ENCODE peak calls at places on chromosome 7, in six cellular contexts. G, H, C, J, L and P are unnamed samples.

GRCh38 chr7:111918461-111918860 is 287.7 kb downstream of the DOCK4 start:
- DNase-seq in J (no peak), H (no peak), L (no peak), C (no peak), G (no peak), P (no peak)

GRCh38 chr7:1704326-1705241 is 34.5 kb downstream of the ELFN1 start:
- DNase-seq in H (peak), G (no peak), L (no peak), C (no peak), J (no peak), P (peak)

GRCh38 chr7:101453617-101454016 is 90.9 kb downstream of the COL26A1 start:
- DNase-seq in G (no peak), C (no peak), J (no peak), H (no peak), L (no peak), P (no peak)

GRCh38 chr7:137978464-137979237 is 23.2 kb downstream of the CREB3L2 start:
- DNase-seq in L (peak), H (peak), G (no peak), C (peak), J (no peak), P (no peak)

GRCh38 chr7:158815046-158815445 is 14.3 kb downstream of the ESYT2 start:
- DNase-seq in G (no peak), J (no peak), C (no peak), H (no peak), L (no peak), P (no peak)

GRCh38 chr7:108145401-108145800 is 15.2 kb upstream of the LAMB4 start:
- DNase-seq in C (no peak), G (no peak), H (no peak), L (no peak), J (no peak), P (no peak)

GRCh38 chr7:120988591-120989299 is at the start of gene CPED1:
- DNase-seq in G (peak), L (peak), H (peak), C (no peak), J (peak), P (peak)

GRCh38 chr7:125074141-125074540 is 144.5 kb upstream of the POT1 start:
- DNase-seq in G (no peak), H (no peak), L (no peak), C (no peak), J (no peak), P (no peak)

GRCh38 chr7:127798023-127798422 is 146.0 kb downstream of the SND1 start:
- DNase-seq in G (no peak), J (peak), L (peak), C (no peak), H (peak), P (no peak)

GRCh38 chr7:47573758-47574472 is 8.0 kb downstream of the TNS3 start:
- DNase-seq in G (peak), L (no peak), C (no peak), J (no peak), H (no peak), P (no peak)

GRCh38 chr7:14092376-14092775 is 102.9 kb upstream of the ETV1 start:
- DNase-seq in H (no peak), J (no peak), G (no peak), L (no peak), C (no peak), P (no peak)

GRCh38 chr7:77910124-77910523 is 111.6 kb downstream of the PHTF2 start:
- DNase-seq in L (no peak), H (no peak), G (no peak), C (no peak), J (no peak), P (no peak)

GRCh38 chr7:84783161-84783803 is 403.6 kb downstream of the SEMA3D start:
- DNase-seq in H (no peak), G (no peak), C (no peak), J (no peak), L (no peak), P (no peak)

GRCh38 chr7:35991511-35992232 is 161.4 kb upstream of the EEPD1 start:
- DNase-seq in C (no peak), L (no peak), H (no peak), G (no peak), J (no peak), P (no peak)

GRCh38 chr7:35723011-35723410 is 28.1 kb upstream of the HERPUD2 start:
- DNase-seq in H (no peak), C (no peak), J (no peak), L (no peak), G (no peak), P (no peak)

GRCh38 chr7:116357776-116358670 is 141.5 kb upstream of the CAV2 start:
- DNase-seq in L (no peak), G (no peak), C (no peak), H (no peak), J (no peak), P (no peak)

GRCh38 chr7:76428868-76429805 is 4.4 kb downstream of the ZP3 start:
- DNase-seq in G (no peak), L (no peak), C (no peak), H (peak), J (no peak), P (no peak)

GRCh38 chr7:118080947-118081346 is 103.0 kb upstream of the LSM8 start:
- DNase-seq in C (no peak), H (no peak), G (no peak), J (no peak), L (no peak), P (no peak)

GRCh38 chr7:36473454-36474282 is 84.0 kb downstream of the ANLN start:
- DNase-seq in G (peak), J (peak), L (no peak), H (no peak), C (no peak), P (no peak)

GRCh38 chr7:519974-520458 is 370 bp upstream of the PDGFA start:
- DNase-seq in H (peak), L (no peak), J (no peak), G (peak), C (no peak), P (no peak)

GRCh38 chr7:31336202-31337035 is 4.1 kb downstream of the NEUROD6 start:
- DNase-seq in L (no peak), C (no peak), G (no peak), H (no peak), J (no peak), P (no peak)

GRCh38 chr7:158350166-158350900 is 237.3 kb downstream of the PTPRN2 start:
- DNase-seq in J (peak), L (no peak), G (no peak), H (peak), C (no peak), P (peak)

GRCh38 chr7:74407958-74408357 is 45.7 kb upstream of the GTF2IRD1 start:
- DNase-seq in C (no peak), H (no peak), L (no peak), G (no peak), J (no peak), P (no peak)

GRCh38 chr7:155962968-155963300 is 150.7 kb upstream of the SHH start:
- DNase-seq in G (peak), L (no peak), J (no peak), C (peak), H (peak), P (no peak)

GRCh38 chr7:45402480-45403218 is 171.5 kb upstream of the ADCY1 start:
- DNase-seq in J (no peak), L (peak), G (no peak), H (no peak), C (no peak), P (no peak)

GRCh38 chr7:129952164-129952652 is 552 bp downstream of the UBE2H start:
- DNase-seq in L (no peak), C (no peak), G (peak), H (peak), J (peak), P (no peak)

GRCh38 chr7:17057143-17057509 is 175.3 kb upstream of the AGR3 start:
- DNase-seq in L (no peak), J (no peak), G (no peak), H (no peak), C (no peak), P (no peak)

GRCh38 chr7:50793115-50793946 is 10.6 kb upstream of the GRB10 start:
- DNase-seq in L (peak), G (peak), H (peak), J (peak), C (no peak), P (peak)

GRCh38 chr7:154553711-154554265 is 449.1 kb downstream of the PAXIP1 start:
- DNase-seq in G (no peak), C (no peak), L (no peak), H (no peak), J (no peak), P (no peak)

GRCh38 chr7:131604841-131605279 is 48.4 kb upstream of the PODXL start:
- DNase-seq in L (no peak), C (no peak), H (no peak), J (no peak), G (no peak), P (no peak)

GRCh38 chr7:158506626-158507025 is 81.0 kb downstream of the PTPRN2 start:
- DNase-seq in L (no peak), J (no peak), C (no peak), H (no peak), G (no peak), P (no peak)

GRCh38 chr7:30301751-30302150 is 17.4 kb downstream of the ZNRF2 start:
- DNase-seq in L (no peak), J (no peak), C (no peak), G (no peak), H (no peak), P (no peak)

GRCh38 chr7:130201796-130202195 is 3.4 kb downstream of the TMEM209 start:
- DNase-seq in H (no peak), C (no peak), J (peak), G (no peak), L (no peak), P (no peak)

GRCh38 chr7:84614821-84615506 is 420.4 kb upstream of the SEMA3A start:
- DNase-seq in G (no peak), L (no peak), H (no peak), C (no peak), J (no peak), P (no peak)

GRCh38 chr7:129664029-129665012 is 52.8 kb downstream of the NRF1 start:
- DNase-seq in H (no peak), C (no peak), J (no peak), L (no peak), G (no peak), P (no peak)

GRCh38 chr7:7395785-7396184 is 139.9 kb downstream of the COL28A1 start:
- DNase-seq in G (no peak), C (no peak), H (no peak), J (no peak), L (no peak), P (no peak)

GRCh38 chr7:50697686-50698085 is 85.0 kb downstream of the GRB10 start:
- DNase-seq in J (no peak), G (no peak), L (no peak), C (no peak), H (peak), P (no peak)

GRCh38 chr7:116671111-116671510 is 885 bp upstream of the MET start:
- DNase-seq in C (no peak), G (no peak), J (no peak), L (no peak), H (no peak), P (no peak)

GRCh38 chr7:71184609-71185008 is 52.7 kb downstream of the GALNT17 start:
- DNase-seq in C (no peak), H (no peak), G (no peak), J (no peak), L (no peak), P (no peak)

DNA sequence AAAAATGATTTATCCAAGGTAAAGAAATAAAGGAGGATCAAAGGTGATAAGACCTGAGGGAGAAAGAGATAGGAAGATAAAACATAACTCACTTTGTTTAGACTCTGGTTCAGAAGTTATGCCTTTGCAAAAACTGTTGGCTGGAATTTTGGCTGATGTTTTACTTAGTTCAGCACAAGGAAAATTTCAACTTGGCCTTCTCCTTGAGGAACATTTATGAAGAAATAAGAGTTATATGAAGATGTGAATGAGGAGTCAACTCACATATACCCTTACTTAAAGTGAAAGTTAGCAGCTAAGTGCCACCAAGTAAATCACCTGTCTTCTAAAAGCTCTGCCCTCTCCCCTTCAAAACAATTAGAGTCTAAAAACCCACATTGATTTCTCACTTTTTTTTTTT is 39.7 kb upstream of the COL1A2 start:
- DNase-seq in H (no peak), C (no peak), G (no peak), J (no peak), L (no peak), P (no peak)
- TF ChIP-seq POLR2A in H (no peak), C (no peak), G (no peak), J (no peak), L (no peak), P (no peak)

GRCh38 chr7:32587431-32587948 is 92.2 kb downstream of the AVL9 start:
- DNase-seq in J (peak), L (no peak), H (no peak), G (no peak), C (no peak), P (no peak)
- H3K27ac ChIP-seq in J (peak), L (no peak), H (no peak), G (peak), C (no peak), P (peak)

GRCh38 chr7:148806187-148806586 is 77.9 kb downstream of the EZH2 start:
- DNase-seq in H (no peak), L (no peak), J (no peak), G (no peak), C (no peak), P (no peak)
- TF ChIP-seq POLR2A in H (no peak), L (no peak), J (no peak), G (no peak), C (no peak), P (no peak)

GRCh38 chr7:66301737-66302136 is 96.6 kb downstream of the TPST1 start:
- DNase-seq in H (no peak), J (no peak), L (no peak), C (no peak), G (no peak), P (no peak)

GRCh38 chr7:66301249-66301648 is 96.1 kb downstream of the TPST1 start:
- DNase-seq in G (no peak), L (no peak), J (no peak), H (no peak), C (no peak), P (no peak)

GRCh38 chr7:66296555-66296954 is 91.4 kb downstream of the TPST1 start:
- DNase-seq in C (no peak), L (no peak), J (no peak), G (no peak), H (no peak), P (no peak)

GRCh38 chr7:66296001-66296521 is 90.9 kb downstream of the TPST1 start:
- DNase-seq in H (no peak), C (no peak), J (no peak), G (no peak), L (no peak), P (no peak)

GRCh38 chr7:66297579-66297978 is 92.4 kb downstream of the TPST1 start:
- DNase-seq in C (no peak), G (no peak), H (no peak), J (no peak), L (no peak), P (no peak)
- H3K27ac ChIP-seq in C (peak), G (no peak), H (no peak), J (no peak), L (no peak), P (no peak)

DNA sequence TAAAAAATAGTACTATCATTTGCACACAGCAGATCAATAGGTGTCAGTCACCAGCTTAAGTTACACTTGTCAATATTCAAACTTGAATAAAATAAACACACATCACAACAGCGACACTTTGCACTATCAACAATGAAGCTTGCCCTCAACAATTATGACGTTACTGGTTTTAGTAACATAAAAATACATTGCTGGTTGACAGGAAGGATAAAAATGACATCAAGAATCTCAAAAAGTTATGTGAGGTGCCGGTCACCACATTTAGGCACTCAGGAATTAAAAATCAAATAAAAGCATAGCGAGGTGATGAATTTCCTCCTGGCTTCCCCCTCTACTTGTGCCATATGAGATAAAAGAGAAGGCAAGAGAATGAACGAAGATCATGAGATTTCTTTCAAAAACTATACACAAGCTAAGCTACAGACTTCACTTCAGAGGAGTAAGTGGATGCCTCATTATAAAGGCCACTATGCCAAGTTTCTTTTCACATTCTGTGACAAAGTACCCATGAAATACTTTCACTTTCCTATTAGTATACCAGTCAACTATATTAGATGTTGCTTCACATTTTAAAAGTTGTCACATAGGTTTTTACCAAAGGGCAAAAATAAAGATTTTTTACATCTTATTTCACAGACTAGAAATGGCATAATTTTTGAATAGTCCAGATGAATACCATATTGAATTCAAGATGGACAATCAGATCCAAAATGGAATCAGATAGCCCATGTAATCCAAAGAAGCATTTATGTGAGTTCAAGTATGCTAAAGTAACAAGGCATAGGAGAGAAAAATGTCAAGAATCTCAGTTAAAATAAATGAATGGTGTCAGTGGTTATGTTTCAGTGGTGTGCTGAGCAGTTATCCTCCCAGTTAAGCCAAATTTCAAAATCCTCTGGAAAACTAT is 3.6 kb downstream of the CCDC71L start:
- DNase-seq in L (no peak), H (no peak), G (no peak), J (no peak), C (no peak), P (no peak)
- TF ChIP-seq POLR2A in L (no peak), H (no peak), G (no peak), J (no peak), C (no peak), P (no peak)

DNA sequence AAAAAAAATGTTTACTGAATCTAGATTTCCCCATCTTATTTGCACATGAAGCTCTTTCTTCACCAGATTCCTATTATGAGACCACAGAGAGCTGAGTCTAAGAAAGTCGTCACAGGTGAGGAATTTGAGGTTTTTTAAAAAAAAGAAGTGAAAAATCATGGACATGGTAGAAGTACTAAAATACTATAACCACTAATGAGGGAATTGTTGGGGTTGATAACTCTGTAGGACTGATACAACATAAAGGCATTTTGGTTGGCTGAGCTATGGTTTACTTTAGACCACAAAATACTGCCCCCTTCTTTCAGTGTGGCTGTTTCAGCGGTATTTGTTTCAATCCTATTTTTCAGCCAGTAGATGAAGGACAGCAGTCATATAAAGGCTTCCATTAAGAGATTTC is 1111.3 kb downstream of the TYW1 start:
- DNase-seq in G (no peak), J (no peak), L (no peak), C (no peak), H (no peak), P (no peak)
- H3K27ac ChIP-seq in G (no peak), J (no peak), L (no peak), C (no peak), H (no peak), P (no peak)

GRCh38 chr7:149150981-149151380 is 3.7 kb downstream of the ZNF398 start:
- DNase-seq in C (no peak), G (no peak), J (no peak), H (no peak), L (no peak), P (no peak)

GRCh38 chr7:149141893-149142292 is 5.4 kb upstream of the ZNF398 start:
- DNase-seq in G (no peak), L (no peak), C (no peak), H (no peak), J (no peak), P (no peak)

GRCh38 chr7:149144996-149145850 is 2.0 kb upstream of the ZNF398 start:
- DNase-seq in G (no peak), H (no peak), C (no peak), L (no peak), J (no peak), P (no peak)

GRCh38 chr7:149147730-149148653 is 739 bp downstream of the ZNF398 start:
- DNase-seq in J (peak), C (no peak), G (peak), H (peak), L (peak), P (peak)

DNA sequence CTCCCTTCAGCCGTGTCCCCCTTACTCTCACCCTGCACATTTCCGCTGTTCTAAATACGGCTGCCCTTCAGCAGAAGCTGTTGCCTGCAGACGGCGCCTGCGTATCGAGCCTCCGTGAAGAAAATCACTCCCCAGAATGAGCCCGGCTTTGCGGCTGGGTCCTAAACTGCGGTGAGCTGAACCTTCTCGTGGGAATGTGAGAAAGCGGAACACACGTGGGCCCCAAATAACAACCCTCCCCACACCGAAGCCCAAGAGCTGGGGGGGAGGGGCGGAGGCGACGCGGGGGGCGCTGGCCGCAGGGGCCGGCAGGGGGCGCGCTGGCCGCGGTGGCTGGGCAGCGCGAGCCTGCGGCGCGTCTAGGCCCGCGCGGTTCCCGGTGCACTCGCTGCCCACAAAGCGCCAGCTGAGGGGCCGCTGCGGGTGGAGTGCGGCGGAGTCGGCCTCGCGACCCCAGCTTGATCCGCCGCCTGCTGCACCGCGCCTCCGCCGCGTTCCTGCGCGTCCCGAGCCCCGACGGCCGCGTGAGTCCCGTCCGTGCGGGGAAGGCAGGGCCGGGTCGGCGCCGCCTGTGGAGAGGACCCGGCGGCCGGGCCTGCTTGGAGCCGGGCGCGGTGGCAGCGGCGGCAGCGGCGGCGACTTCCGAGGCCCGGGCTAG is at the start of gene ZNF398:
- DNase-seq in C (no peak), H (peak), J (peak), L (peak), G (peak), P (peak)
- TF ChIP-seq POLR2A in C (peak), H (no peak), J (no peak), L (no peak), G (no peak), P (no peak)

GRCh38 chr7:92155108-92155755 is 21.0 kb upstream of the CYP51A1 start:
- DNase-seq in H (no peak), C (no peak), G (no peak), J (no peak), L (no peak), P (no peak)
- H3K27ac ChIP-seq in H (no peak), C (no peak), G (no peak), J (no peak), L (no peak), P (no peak)